ENCODE peak calls at places on chromosomes 11 and 22, in seven cellular contexts. One of them, this sample, is unnamed. For H3K9me3, the result is how much of the 10 kb centered on the place peaks cover.

GRCh38 chr11:65425971-65426838 is 3.6 kb downstream of the NEAT1 start:
- DNase-seq in CD4-positive, alpha-beta memory T cell: peak
- DNase-seq in small intestine: peak
- DNase-seq in CD4-positive, CD25-positive, alpha-beta regulatory T cell: no peak
- DNase-seq in hepatocyte: peak
- DNase-seq in heart left ventricle: no peak
- DNase-seq in IMR-90: peak
- DNase-seq in this sample: no peak

GRCh38 chr11:48307760-48308386 is 1.9 kb downstream of the OR4S1 start:
- DNase-seq in IMR-90: peak
- DNase-seq in heart left ventricle: no peak
- DNase-seq in CD4-positive, CD25-positive, alpha-beta regulatory T cell: peak
- DNase-seq in small intestine: peak
- DNase-seq in CD4-positive, alpha-beta memory T cell: peak
- DNase-seq in hepatocyte: peak
- DNase-seq in this sample: no peak

GRCh38 chr11:36501236-36501635 is 8.8 kb downstream of the TRAF6 start:
- DNase-seq in small intestine: no peak
- DNase-seq in CD4-positive, alpha-beta memory T cell: no peak
- DNase-seq in IMR-90: peak
- DNase-seq in CD4-positive, CD25-positive, alpha-beta regulatory T cell: no peak
- DNase-seq in hepatocyte: no peak
- DNase-seq in heart left ventricle: no peak
- DNase-seq in this sample: no peak

GRCh38 chr11:121508449-121508848 is 55.7 kb upstream of the SORL1-AS1 start:
- DNase-seq in CD4-positive, alpha-beta memory T cell: no peak
- DNase-seq in hepatocyte: no peak
- DNase-seq in heart left ventricle: no peak
- DNase-seq in small intestine: no peak
- DNase-seq in CD4-positive, CD25-positive, alpha-beta regulatory T cell: no peak
- DNase-seq in IMR-90: no peak
- DNase-seq in this sample: no peak

GRCh38 chr11:131748146-131749050 is 378.0 kb downstream of the NTM start:
- DNase-seq in hepatocyte: peak
- DNase-seq in CD4-positive, alpha-beta memory T cell: no peak
- DNase-seq in IMR-90: peak
- DNase-seq in small intestine: peak
- DNase-seq in heart left ventricle: no peak
- DNase-seq in CD4-positive, CD25-positive, alpha-beta regulatory T cell: no peak
- DNase-seq in this sample: peak

GRCh38 chr22:36383110-36383581 is 4.6 kb downstream of the MYH9 start:
- DNase-seq in small intestine: peak
- DNase-seq in CD4-positive, CD25-positive, alpha-beta regulatory T cell: peak
- DNase-seq in heart left ventricle: no peak
- DNase-seq in hepatocyte: no peak
- DNase-seq in CD4-positive, alpha-beta memory T cell: peak
- DNase-seq in IMR-90: peak
- DNase-seq in this sample: no peak

GRCh38 chr22:40116496-40117200 is 61.1 kb upstream of the TNRC6B start:
- DNase-seq in CD4-positive, CD25-positive, alpha-beta regulatory T cell: no peak
- DNase-seq in hepatocyte: no peak
- DNase-seq in small intestine: no peak
- DNase-seq in IMR-90: no peak
- DNase-seq in heart left ventricle: no peak
- DNase-seq in CD4-positive, alpha-beta memory T cell: peak
- DNase-seq in this sample: no peak

GRCh38 chr11:76159983-76160661 is 46.2 kb downstream of the WNT11 start:
- DNase-seq in CD4-positive, alpha-beta memory T cell: no peak
- DNase-seq in IMR-90: no peak
- DNase-seq in heart left ventricle: no peak
- DNase-seq in CD4-positive, CD25-positive, alpha-beta regulatory T cell: no peak
- DNase-seq in hepatocyte: no peak
- DNase-seq in small intestine: no peak
- DNase-seq in this sample: peak

GRCh38 chr22:29251981-29252978 is 15.5 kb downstream of the RHBDD3 start:
- DNase-seq in IMR-90: no peak
- DNase-seq in small intestine: no peak
- DNase-seq in hepatocyte: no peak
- DNase-seq in heart left ventricle: no peak
- DNase-seq in CD4-positive, alpha-beta memory T cell: no peak
- DNase-seq in CD4-positive, CD25-positive, alpha-beta regulatory T cell: no peak
- DNase-seq in this sample: no peak

GRCh38 chr11:113664069-113664980 is 41.8 kb downstream of the TMPRSS5 start:
- DNase-seq in heart left ventricle: no peak
- DNase-seq in hepatocyte: peak
- DNase-seq in CD4-positive, CD25-positive, alpha-beta regulatory T cell: no peak
- DNase-seq in small intestine: peak
- DNase-seq in CD4-positive, alpha-beta memory T cell: no peak
- DNase-seq in IMR-90: peak
- DNase-seq in this sample: no peak

GRCh38 chr22:33853200-33854097 is 66.8 kb downstream of the LARGE1 start:
- DNase-seq in IMR-90: peak
- DNase-seq in heart left ventricle: no peak
- DNase-seq in CD4-positive, alpha-beta memory T cell: no peak
- DNase-seq in small intestine: peak
- DNase-seq in hepatocyte: peak
- DNase-seq in CD4-positive, CD25-positive, alpha-beta regulatory T cell: no peak
- DNase-seq in this sample: peak

GRCh38 chr11:114354076-114354475 is 46.2 kb downstream of the C11orf71 start:
- DNase-seq in CD4-positive, alpha-beta memory T cell: no peak
- DNase-seq in IMR-90: peak
- DNase-seq in heart left ventricle: no peak
- DNase-seq in hepatocyte: no peak
- DNase-seq in small intestine: no peak
- DNase-seq in CD4-positive, CD25-positive, alpha-beta regulatory T cell: no peak
- DNase-seq in this sample: no peak

GRCh38 chr22:42158456-42159132 is 28.0 kb upstream of the CYP2D6 start:
- DNase-seq in heart left ventricle: no peak
- DNase-seq in CD4-positive, alpha-beta memory T cell: no peak
- DNase-seq in small intestine: no peak
- DNase-seq in IMR-90: no peak
- DNase-seq in hepatocyte: no peak
- DNase-seq in CD4-positive, CD25-positive, alpha-beta regulatory T cell: no peak
- DNase-seq in this sample: no peak

GRCh38 chr11:74783241-74783871 is 34.7 kb downstream of the RNF169 start:
- DNase-seq in small intestine: peak
- DNase-seq in CD4-positive, CD25-positive, alpha-beta regulatory T cell: no peak
- DNase-seq in IMR-90: peak
- DNase-seq in heart left ventricle: no peak
- DNase-seq in hepatocyte: no peak
- DNase-seq in CD4-positive, alpha-beta memory T cell: peak
- DNase-seq in this sample: no peak

DNA sequence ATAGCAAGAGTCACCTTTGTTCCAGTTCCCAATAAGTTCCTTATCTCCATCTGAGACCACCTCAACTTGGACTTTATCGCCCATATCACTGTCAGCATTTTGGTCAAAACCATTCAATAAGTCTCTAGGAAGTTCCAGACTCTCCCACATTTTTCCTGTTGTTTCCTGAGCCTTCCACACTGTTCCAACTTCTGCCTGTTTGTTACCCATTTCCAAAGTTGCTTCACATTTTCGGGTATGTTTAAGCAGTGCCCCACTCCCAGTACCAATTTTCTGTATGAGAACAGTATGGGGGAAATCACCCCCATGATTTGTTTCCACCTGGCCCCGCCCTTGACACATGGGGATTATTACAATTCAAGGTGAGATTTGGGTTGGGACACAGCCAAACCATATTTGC is 26.7 kb downstream of the BCL2L13 start:
- DNase-seq in CD4-positive, CD25-positive, alpha-beta regulatory T cell: no peak
- DNase-seq in hepatocyte: no peak
- DNase-seq in heart left ventricle: no peak
- DNase-seq in small intestine: no peak
- DNase-seq in CD4-positive, alpha-beta memory T cell: no peak
- DNase-seq in IMR-90: no peak
- DNase-seq in this sample: no peak
- H3K9me3 ChIP-seq in CD4-positive, CD25-positive, alpha-beta regulatory T cell: under half
- H3K9me3 ChIP-seq in hepatocyte: under half
- H3K9me3 ChIP-seq in heart left ventricle: under half
- H3K9me3 ChIP-seq in small intestine: under half
- H3K9me3 ChIP-seq in CD4-positive, alpha-beta memory T cell: under half
- H3K9me3 ChIP-seq in IMR-90: under half
- H3K9me3 ChIP-seq in this sample: under half

GRCh38 chr22:47811971-47812370 is 1049.5 kb downstream of the TBC1D22A start:
- DNase-seq in small intestine: no peak
- DNase-seq in heart left ventricle: no peak
- DNase-seq in CD4-positive, CD25-positive, alpha-beta regulatory T cell: no peak
- DNase-seq in CD4-positive, alpha-beta memory T cell: no peak
- DNase-seq in hepatocyte: no peak
- DNase-seq in IMR-90: no peak
- DNase-seq in this sample: no peak

GRCh38 chr22:47813661-47814060 is 1051.2 kb downstream of the TBC1D22A start:
- DNase-seq in heart left ventricle: no peak
- DNase-seq in CD4-positive, CD25-positive, alpha-beta regulatory T cell: no peak
- DNase-seq in CD4-positive, alpha-beta memory T cell: no peak
- DNase-seq in hepatocyte: no peak
- DNase-seq in IMR-90: no peak
- DNase-seq in small intestine: no peak
- DNase-seq in this sample: no peak

GRCh38 chr22:47808236-47808845 is 1045.9 kb downstream of the TBC1D22A start:
- DNase-seq in IMR-90: no peak
- DNase-seq in heart left ventricle: no peak
- DNase-seq in CD4-positive, alpha-beta memory T cell: no peak
- DNase-seq in hepatocyte: no peak
- DNase-seq in CD4-positive, CD25-positive, alpha-beta regulatory T cell: no peak
- DNase-seq in small intestine: no peak
- DNase-seq in this sample: no peak

GRCh38 chr22:47808886-47809620 is 1046.6 kb downstream of the TBC1D22A start:
- DNase-seq in hepatocyte: no peak
- DNase-seq in small intestine: no peak
- DNase-seq in IMR-90: no peak
- DNase-seq in heart left ventricle: no peak
- DNase-seq in CD4-positive, CD25-positive, alpha-beta regulatory T cell: no peak
- DNase-seq in CD4-positive, alpha-beta memory T cell: no peak
- DNase-seq in this sample: no peak

DNA sequence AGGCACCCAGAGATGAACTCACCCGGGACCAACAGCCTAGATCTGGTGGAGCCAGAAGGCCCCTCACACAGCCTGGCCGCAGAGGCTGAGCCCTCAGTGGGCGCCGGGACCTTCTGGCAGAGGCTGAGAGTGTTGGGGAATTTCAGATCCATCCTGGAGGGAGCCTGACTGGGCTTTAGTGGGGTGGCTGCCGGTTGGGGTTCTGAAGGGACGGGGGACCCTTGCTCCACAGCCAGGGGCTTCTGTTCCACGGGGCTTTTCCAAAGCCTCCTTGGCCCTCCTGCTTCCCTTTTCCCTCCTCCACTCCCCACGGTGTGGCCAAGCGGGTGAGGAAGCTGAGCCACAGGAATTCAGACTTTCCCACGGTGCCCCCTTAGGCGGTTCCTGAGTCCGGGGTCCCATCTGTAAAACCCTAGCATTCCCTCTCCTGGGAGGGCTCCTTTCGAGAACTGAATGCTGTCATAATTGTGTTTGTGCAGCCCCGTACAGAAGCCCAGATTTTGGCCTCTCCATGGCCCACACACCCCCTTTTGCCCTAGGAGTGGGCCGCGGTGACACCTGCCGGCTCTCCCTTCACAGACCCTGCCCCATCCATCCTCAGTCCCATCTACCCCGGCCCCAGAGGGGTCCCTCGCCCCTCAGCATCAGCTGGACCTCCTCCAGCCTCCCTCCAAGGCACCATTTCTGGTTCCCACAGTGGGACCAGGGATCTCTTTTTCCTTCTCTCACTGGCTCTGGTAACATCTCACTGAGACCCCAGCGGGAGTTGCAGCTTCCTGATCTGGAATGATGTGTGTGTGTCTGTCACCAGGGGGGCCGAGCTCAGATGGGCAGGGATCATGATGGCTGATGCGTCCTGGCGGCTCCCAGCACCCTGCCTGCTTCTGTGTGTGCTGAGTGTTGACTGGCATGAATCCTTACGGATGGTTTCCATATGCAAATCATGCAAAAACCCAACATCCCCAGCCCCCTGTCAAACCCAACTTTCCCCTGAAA is 1048.4 kb downstream of the TBC1D22A start:
- DNase-seq in CD4-positive, alpha-beta memory T cell: no peak
- DNase-seq in CD4-positive, CD25-positive, alpha-beta regulatory T cell: no peak
- DNase-seq in hepatocyte: no peak
- DNase-seq in small intestine: no peak
- DNase-seq in heart left ventricle: no peak
- DNase-seq in IMR-90: no peak
- DNase-seq in this sample: no peak
- H3K9me3 ChIP-seq in CD4-positive, alpha-beta memory T cell: under half
- H3K9me3 ChIP-seq in CD4-positive, CD25-positive, alpha-beta regulatory T cell: under half
- H3K9me3 ChIP-seq in hepatocyte: under half
- H3K9me3 ChIP-seq in small intestine: under half
- H3K9me3 ChIP-seq in heart left ventricle: under half
- H3K9me3 ChIP-seq in IMR-90: half or more
- H3K9me3 ChIP-seq in this sample: under half

DNA sequence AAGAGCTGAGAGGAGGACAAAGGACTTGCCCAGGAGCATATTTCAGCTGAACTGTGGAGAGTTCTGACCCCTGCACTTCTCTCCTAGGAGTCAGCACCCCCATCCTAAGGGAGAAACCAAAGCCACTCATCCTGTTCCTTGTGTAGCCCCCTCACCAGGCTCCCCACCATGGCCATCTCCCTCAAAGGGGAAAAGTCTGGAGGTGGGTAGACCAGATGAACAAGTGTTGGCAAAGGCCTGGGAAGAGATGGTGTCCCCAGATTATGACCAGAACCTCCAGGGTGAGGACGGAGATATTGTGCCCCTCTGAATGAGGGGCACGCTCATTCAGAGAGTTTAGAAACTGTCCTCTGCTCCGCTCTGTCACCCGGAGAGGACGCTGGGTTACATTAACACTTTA is 880.0 kb downstream of the BRD1 start:
- DNase-seq in small intestine: no peak
- DNase-seq in CD4-positive, alpha-beta memory T cell: no peak
- DNase-seq in CD4-positive, CD25-positive, alpha-beta regulatory T cell: no peak
- DNase-seq in IMR-90: no peak
- DNase-seq in heart left ventricle: no peak
- DNase-seq in hepatocyte: no peak
- DNase-seq in this sample: no peak
- H3K9me3 ChIP-seq in small intestine: under half
- H3K9me3 ChIP-seq in CD4-positive, alpha-beta memory T cell: under half
- H3K9me3 ChIP-seq in CD4-positive, CD25-positive, alpha-beta regulatory T cell: under half
- H3K9me3 ChIP-seq in IMR-90: under half
- H3K9me3 ChIP-seq in heart left ventricle: under half
- H3K9me3 ChIP-seq in hepatocyte: under half
- H3K9me3 ChIP-seq in this sample: under half

GRCh38 chr22:47571616-47572015 is 809.2 kb downstream of the TBC1D22A start:
- DNase-seq in CD4-positive, alpha-beta memory T cell: no peak
- DNase-seq in heart left ventricle: no peak
- DNase-seq in hepatocyte: no peak
- DNase-seq in IMR-90: no peak
- DNase-seq in CD4-positive, CD25-positive, alpha-beta regulatory T cell: no peak
- DNase-seq in small intestine: no peak
- DNase-seq in this sample: no peak

GRCh38 chr22:47569389-47570299 is 807.2 kb downstream of the TBC1D22A start:
- DNase-seq in heart left ventricle: no peak
- DNase-seq in hepatocyte: no peak
- DNase-seq in IMR-90: no peak
- DNase-seq in CD4-positive, CD25-positive, alpha-beta regulatory T cell: no peak
- DNase-seq in CD4-positive, alpha-beta memory T cell: no peak
- DNase-seq in small intestine: no peak
- DNase-seq in this sample: no peak

GRCh38 chr22:47572443-47572842 is 810.0 kb downstream of the TBC1D22A start:
- DNase-seq in heart left ventricle: no peak
- DNase-seq in IMR-90: no peak
- DNase-seq in CD4-positive, alpha-beta memory T cell: no peak
- DNase-seq in small intestine: no peak
- DNase-seq in CD4-positive, CD25-positive, alpha-beta regulatory T cell: no peak
- DNase-seq in hepatocyte: no peak
- DNase-seq in this sample: no peak

GRCh38 chr22:47570300-47570685 is 807.8 kb downstream of the TBC1D22A start:
- DNase-seq in small intestine: no peak
- DNase-seq in CD4-positive, CD25-positive, alpha-beta regulatory T cell: no peak
- DNase-seq in hepatocyte: no peak
- DNase-seq in CD4-positive, alpha-beta memory T cell: no peak
- DNase-seq in heart left ventricle: no peak
- DNase-seq in IMR-90: no peak
- DNase-seq in this sample: no peak

GRCh38 chr22:47570851-47571250 is 808.4 kb downstream of the TBC1D22A start:
- DNase-seq in CD4-positive, alpha-beta memory T cell: no peak
- DNase-seq in hepatocyte: no peak
- DNase-seq in IMR-90: no peak
- DNase-seq in CD4-positive, CD25-positive, alpha-beta regulatory T cell: no peak
- DNase-seq in small intestine: no peak
- DNase-seq in heart left ventricle: no peak
- DNase-seq in this sample: no peak
- H3K9me3 ChIP-seq in CD4-positive, alpha-beta memory T cell: under half
- H3K9me3 ChIP-seq in hepatocyte: under half
- H3K9me3 ChIP-seq in IMR-90: under half
- H3K9me3 ChIP-seq in CD4-positive, CD25-positive, alpha-beta regulatory T cell: under half
- H3K9me3 ChIP-seq in small intestine: under half
- H3K9me3 ChIP-seq in heart left ventricle: under half
- H3K9me3 ChIP-seq in this sample: under half